ENCODE peak calls at places on chromosomes 12 and 14, in ten cellular contexts. T is K562, H is AG10803, I is neural progenitor cell, R is fibroblast of the aortic adventitia, G is cardiac muscle cell, D is AG09309, P is neural crest cell, F is fibroblast of pulmonary artery, B is HCT116. Z is an unnamed sample.

GRCh38 chr12:16407332-16407731 is 59.9 kb downstream of the MGST1 start:
- DNase-seq in G (no peak), P (no peak), B (no peak), H (no peak), D (no peak), R (no peak), F (no peak), I (no peak), T (no peak), Z (no peak)

GRCh38 chr12:117738233-117738632 is 230.6 kb downstream of the KSR2 start:
- DNase-seq in T (no peak), I (no peak), P (no peak), F (no peak), H (no peak), B (no peak), R (no peak), D (no peak), G (no peak), Z (no peak)

GRCh38 chr12:124369055-124369900 is 74.4 kb downstream of the RFLNA start:
- DNase-seq in T (no peak), P (no peak), H (peak), D (peak), B (no peak), F (peak), G (peak), R (peak), I (no peak), Z (peak)

GRCh38 chr12:795305-795704 is 42.9 kb downstream of the WNK1 start:
- DNase-seq in H (no peak), G (no peak), P (no peak), F (no peak), R (no peak), T (no peak), I (no peak), B (no peak), D (no peak), Z (no peak)

GRCh38 chr12:38141239-38141638 is 175.3 kb upstream of the ALG10B start:
- DNase-seq in G (no peak), T (no peak), I (no peak), R (no peak), H (no peak), P (no peak), D (no peak), F (no peak), B (no peak), Z (no peak)

GRCh38 chr12:1841606-1842182 is 21.3 kb downstream of the LRTM2 start:
- DNase-seq in R (no peak), H (no peak), D (no peak), I (no peak), F (no peak), G (no peak), T (no peak), B (no peak), P (no peak), Z (no peak)

GRCh38 chr12:89484470-89484869 is 40.1 kb downstream of the GALNT4 start:
- DNase-seq in F (no peak), T (no peak), I (no peak), G (no peak), P (no peak), H (no peak), B (no peak), R (no peak), D (no peak), Z (no peak)

GRCh38 chr12:545835-546234 is 86.1 kb downstream of the B4GALNT3 start:
- DNase-seq in P (no peak), I (no peak), F (no peak), T (no peak), R (no peak), H (no peak), D (no peak), G (no peak), B (no peak), Z (no peak)

GRCh38 chr12:66269757-66270383 is 32.4 kb upstream of the HELB start:
- DNase-seq in G (peak), R (peak), T (no peak), P (peak), H (peak), D (peak), F (peak), I (peak), B (peak), Z (no peak)

GRCh38 chr12:42143401-42144173 is 1.1 kb downstream of the GXYLT1 start:
- DNase-seq in T (no peak), H (peak), P (no peak), R (peak), G (peak), I (peak), D (no peak), B (no peak), F (peak), Z (no peak)

GRCh38 chr14:29810657-29811056 is 117.0 kb downstream of the PRKD1 start:
- DNase-seq in T (no peak), R (peak), G (peak), B (no peak), I (no peak), F (peak), P (no peak), H (peak), D (peak), Z (no peak)

GRCh38 chr12:106049105-106049504 is 89.6 kb downstream of the NUAK1 start:
- DNase-seq in R (no peak), B (no peak), T (no peak), H (no peak), P (no peak), I (no peak), F (no peak), D (no peak), G (no peak), Z (no peak)

GRCh38 chr12:97801471-97802045 is 339.0 kb downstream of the RMST start:
- DNase-seq in P (no peak), B (no peak), G (no peak), D (no peak), I (no peak), T (no peak), H (no peak), R (no peak), F (no peak), Z (no peak)

GRCh38 chr14:24992624-24993360 is 57.2 kb downstream of the STXBP6 start:
- DNase-seq in F (no peak), R (no peak), B (no peak), H (no peak), P (no peak), T (no peak), D (no peak), I (no peak), G (no peak), Z (no peak)

GRCh38 chr12:4530982-4531586 is 7.6 kb upstream of the RAD51AP1 start:
- DNase-seq in F (no peak), H (no peak), G (no peak), R (no peak), T (no peak), D (no peak), B (no peak), P (no peak), I (no peak), Z (no peak)

GRCh38 chr12:46124848-46125619 is 134.7 kb upstream of the SCAF11 start:
- DNase-seq in D (peak), T (peak), H (peak), P (peak), B (peak), R (peak), G (peak), I (peak), F (peak), Z (no peak)

GRCh38 chr12:1528791-1529190 is 65.6 kb downstream of the FBXL14 start:
- DNase-seq in D (no peak), G (no peak), I (no peak), R (no peak), T (no peak), F (no peak), H (no peak), B (no peak), P (no peak), Z (no peak)

GRCh38 chr14:70555890-70556289 is 21.1 kb upstream of the ADAM20 start:
- DNase-seq in B (no peak), T (no peak), F (peak), G (peak), I (no peak), D (no peak), P (no peak), H (peak), R (peak), Z (no peak)

GRCh38 chr14:20606190-20606901 is 15.2 kb upstream of the RNASE12 start:
- DNase-seq in D (no peak), I (peak), R (peak), P (no peak), H (peak), T (no peak), F (peak), G (peak), B (no peak), Z (no peak)

GRCh38 chr14:104372390-104373054 is 207.0 kb upstream of the C14orf180 start:
- DNase-seq in T (no peak), B (no peak), D (no peak), I (no peak), R (no peak), G (no peak), P (no peak), F (no peak), H (no peak), Z (no peak)

GRCh38 chr12:86230516-86231146 is 25.6 kb downstream of the MGAT4C start:
- DNase-seq in D (no peak), B (no peak), G (peak), H (no peak), R (peak), T (no peak), I (no peak), P (no peak), F (peak), Z (no peak)

GRCh38 chr14:103711516-103712431 is 3.5 kb downstream of the XRCC3 start:
- DNase-seq in I (no peak), B (no peak), H (peak), G (no peak), F (no peak), R (peak), D (no peak), T (no peak), P (no peak), Z (no peak)

GRCh38 chr14:92973265-92973797 is 50.4 kb downstream of the CHGA start:
- DNase-seq in I (peak), H (peak), B (no peak), R (peak), G (peak), P (peak), T (peak), F (peak), D (no peak), Z (no peak)

GRCh38 chr12:1804545-1805332 is 15.6 kb upstream of the LRTM2 start:
- DNase-seq in T (peak), D (peak), R (peak), H (peak), B (peak), I (peak), F (peak), G (peak), P (peak), Z (peak)

GRCh38 chr12:74646831-74647230 is 109.2 kb downstream of the ATXN7L3B start:
- DNase-seq in H (no peak), G (peak), D (no peak), B (peak), R (peak), P (no peak), I (no peak), T (no peak), F (peak), Z (no peak)

GRCh38 chr12:64407342-64408223 is 3.4 kb downstream of the XPOT start:
- DNase-seq in D (no peak), T (no peak), I (peak), P (no peak), F (no peak), H (no peak), B (no peak), G (no peak), R (no peak), Z (no peak)

GRCh38 chr12:90064759-90065158 is 356.1 kb upstream of the ATP2B1 start:
- DNase-seq in B (no peak), I (no peak), F (no peak), D (no peak), R (peak), G (peak), H (peak), T (no peak), P (no peak), Z (no peak)

GRCh38 chr14:96150214-96150613 is 54.4 kb upstream of the BDKRB2 start:
- DNase-seq in P (no peak), B (no peak), F (no peak), I (no peak), T (no peak), D (no peak), H (no peak), G (no peak), R (no peak), Z (no peak)

GRCh38 chr12:57764662-57765002 is 2.2 kb downstream of the CYP27B1 start:
- DNase-seq in T (no peak), D (no peak), F (no peak), P (no peak), I (no peak), R (no peak), H (no peak), G (no peak), B (no peak), Z (no peak)

GRCh38 chr14:35384386-35385041 is 20.0 kb downstream of the NFKBIA start:
- DNase-seq in T (no peak), F (peak), P (no peak), H (peak), G (peak), I (no peak), D (peak), R (peak), B (no peak), Z (no peak)

GRCh38 chr12:28759334-28759733 is 389.7 kb upstream of the FAR2 start:
- DNase-seq in R (peak), H (peak), D (peak), T (no peak), F (peak), B (no peak), P (no peak), G (peak), I (peak), Z (no peak)

GRCh38 chr14:30195946-30196345 is 268.3 kb upstream of the PRKD1 start:
- DNase-seq in F (peak), G (peak), P (no peak), B (no peak), D (no peak), T (no peak), I (no peak), R (no peak), H (peak), Z (no peak)

GRCh38 chr12:82130763-82131162 is 227.4 kb downstream of the CCDC59 start:
- DNase-seq in B (no peak), P (no peak), R (no peak), H (no peak), I (no peak), F (no peak), T (no peak), G (no peak), D (no peak), Z (no peak)

GRCh38 chr12:132173135-132174014 is 29.1 kb downstream of the NOC4L start:
- DNase-seq in I (no peak), B (no peak), D (no peak), F (no peak), P (no peak), R (no peak), T (no peak), G (no peak), H (no peak), Z (no peak)

GRCh38 chr14:89186850-89187376 is 230.1 kb downstream of the FOXN3 start:
- DNase-seq in H (no peak), D (no peak), B (no peak), T (no peak), P (no peak), G (no peak), R (no peak), I (no peak), F (peak), Z (no peak)

GRCh38 chr14:51540364-51540763 is 111.3 kb upstream of the FRMD6 start:
- DNase-seq in R (peak), F (peak), T (no peak), P (no peak), B (no peak), D (peak), G (peak), I (no peak), H (peak), Z (no peak)

GRCh38 chr14:51535443-51536044 is 116.2 kb upstream of the FRMD6 start:
- DNase-seq in P (no peak), I (no peak), T (no peak), G (no peak), H (no peak), B (no peak), F (no peak), R (no peak), D (no peak), Z (no peak)

GRCh38 chr14:51534623-51535022 is 117.1 kb upstream of the FRMD6 start:
- DNase-seq in I (no peak), B (peak), T (no peak), P (no peak), D (no peak), F (peak), G (no peak), R (no peak), H (no peak), Z (no peak)

GRCh38 chr14:51539571-51540037 is 112.1 kb upstream of the FRMD6 start:
- DNase-seq in D (peak), F (peak), T (no peak), B (no peak), I (no peak), R (peak), P (no peak), H (peak), G (peak), Z (no peak)

GRCh38 chr14:51538973-51539372 is 112.7 kb upstream of the FRMD6 start:
- DNase-seq in I (no peak), H (no peak), R (no peak), P (no peak), T (no peak), G (no peak), D (no peak), B (no peak), F (no peak), Z (no peak)
- TF ChIP-seq CTCF in I (no peak), H (no peak), R (no peak), P (no peak), T (no peak), G (no peak), D (no peak), B (no peak), F (no peak), Z (no peak)

DNA sequence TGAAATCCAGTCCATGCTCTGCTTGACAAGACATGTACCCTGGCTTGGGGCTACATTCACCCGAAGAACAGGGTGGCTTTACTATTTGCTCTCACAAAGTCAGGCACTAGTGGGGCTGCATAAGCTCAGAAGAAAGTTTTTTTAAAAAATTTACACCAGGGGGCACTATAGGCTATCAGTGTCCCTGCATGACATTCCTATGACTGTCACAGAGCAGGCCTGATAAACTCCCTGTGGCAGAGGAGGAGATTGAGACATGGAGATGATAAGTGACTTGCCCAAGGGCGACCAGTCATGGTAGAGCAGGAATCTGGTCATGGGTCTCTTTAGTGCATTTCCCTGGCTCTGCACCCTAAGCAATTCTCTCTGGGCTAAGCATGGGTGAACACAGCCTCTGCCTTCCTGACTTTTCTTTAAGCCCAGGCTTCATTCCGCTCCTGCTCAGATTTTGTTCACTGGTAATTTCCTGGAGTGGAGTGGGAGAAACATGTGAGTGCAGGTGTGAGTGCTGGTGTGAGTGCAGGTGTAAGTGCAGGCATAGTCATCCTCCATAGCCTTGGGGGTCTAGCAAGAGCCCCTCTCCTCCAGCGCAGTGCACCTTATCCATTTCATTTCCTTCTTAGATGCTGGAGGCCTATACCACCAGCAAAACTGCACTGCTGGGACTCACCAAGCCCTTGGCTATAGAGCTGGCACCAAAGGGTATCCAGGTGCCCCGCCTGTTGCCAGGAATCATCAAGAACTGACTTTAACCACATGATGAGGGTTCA is 91.6 kb downstream of the DHRS2 start:
- DNase-seq in B (peak), G (peak), D (peak), T (peak), I (peak), P (no peak), F (peak), R (peak), H (peak), Z (no peak)
- TF ChIP-seq CTCF in B (peak), G (peak), D (peak), T (peak), I (peak), P (peak), F (peak), R (peak), H (peak), Z (peak)

DNA sequence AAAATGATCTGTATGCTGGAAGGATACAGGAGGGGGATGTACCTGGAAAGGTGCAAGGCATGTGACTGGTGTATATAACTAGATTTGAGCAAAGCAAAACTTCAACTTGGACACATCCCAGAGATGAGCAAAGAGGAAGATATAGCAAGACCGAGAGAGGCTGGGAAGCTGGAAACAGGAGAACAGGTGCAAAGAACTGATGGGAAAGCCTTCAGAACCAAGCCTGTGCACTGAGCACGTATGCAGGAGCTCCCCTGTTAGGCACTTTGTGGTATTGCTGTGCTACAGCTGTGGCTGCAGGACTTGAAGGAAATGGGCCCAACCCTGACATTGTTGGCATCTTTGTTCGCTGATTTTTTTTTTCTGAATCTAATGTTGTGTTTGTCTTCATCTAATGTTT is 120.7 kb upstream of the PWP1 start:
- DNase-seq in I (peak), G (no peak), B (peak), D (no peak), P (no peak), R (peak), F (peak), H (peak), T (no peak), Z (no peak)
- TF ChIP-seq CTCF in I (peak), G (no peak), B (peak), D (peak), P (peak), R (peak), F (peak), H (peak), T (peak), Z (no peak)

DNA sequence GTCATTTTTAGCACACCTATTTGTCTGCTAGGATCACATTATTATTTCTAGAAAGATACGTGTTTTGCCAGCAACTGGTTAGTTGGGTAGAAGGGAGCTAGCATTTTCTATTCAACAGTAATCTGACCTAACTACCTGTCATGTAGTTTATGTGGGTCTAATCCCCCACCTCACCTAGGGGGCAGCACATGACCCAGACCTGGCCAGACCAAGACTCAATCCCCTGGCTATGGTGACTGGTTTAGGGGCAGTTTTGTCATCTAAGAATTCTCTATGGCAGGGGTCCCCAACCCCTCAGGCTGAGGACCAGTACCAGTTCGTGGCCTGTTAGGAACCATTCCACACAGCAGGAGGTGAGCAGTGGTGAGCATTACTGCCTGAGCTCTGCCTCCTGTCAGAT is 29.5 kb upstream of the EVL start:
- DNase-seq in F (no peak), D (no peak), I (no peak), P (no peak), G (no peak), T (no peak), B (no peak), H (no peak), R (no peak), Z (no peak)
- TF ChIP-seq CTCF in F (no peak), D (no peak), I (no peak), P (no peak), G (no peak), T (no peak), B (no peak), H (no peak), R (no peak), Z (no peak)

GRCh38 chr14:101889898-101890297 is 74.5 kb upstream of the DYNC1H1 start:
- DNase-seq in G (peak), D (peak), F (peak), R (peak), P (no peak), B (no peak), T (no peak), I (no peak), H (peak), Z (peak)
- TF ChIP-seq CTCF in G (no peak), D (peak), F (no peak), R (no peak), P (no peak), B (no peak), T (no peak), I (no peak), H (peak), Z (peak)

GRCh38 chr12:76346798-76347420 is 1.3 kb downstream of the BBS10 start:
- DNase-seq in H (peak), G (peak), D (no peak), P (no peak), B (no peak), T (no peak), R (peak), F (peak), I (peak), Z (no peak)
- TF ChIP-seq CTCF in H (peak), G (peak), D (peak), P (peak), B (peak), T (peak), R (peak), F (peak), I (peak), Z (peak)

DNA sequence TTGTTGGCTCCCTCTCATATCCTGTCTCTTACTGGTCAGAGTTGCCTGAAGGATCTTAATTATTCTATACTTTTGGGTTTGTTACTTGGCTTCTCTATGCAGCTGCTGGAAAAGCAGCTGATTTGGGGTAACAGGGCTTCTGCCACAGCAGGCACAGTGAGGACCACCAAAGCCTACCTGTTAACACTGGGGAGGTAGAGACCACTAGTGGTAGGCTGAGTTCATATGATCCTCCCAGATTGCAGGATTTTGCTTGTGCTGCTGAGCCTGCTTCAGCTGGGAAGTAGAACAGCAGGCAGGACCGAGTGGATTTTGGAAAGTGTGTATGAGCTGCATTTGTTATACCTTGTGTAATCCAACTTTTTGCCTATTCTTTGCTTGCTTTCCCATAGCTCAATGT is 34.1 kb downstream of the RCOR1 start:
- DNase-seq in H (no peak), G (no peak), D (no peak), I (no peak), T (no peak), R (no peak), F (no peak), P (no peak), B (no peak), Z (no peak)
- TF ChIP-seq CTCF in H (no peak), G (no peak), D (no peak), I (peak), T (no peak), R (no peak), F (no peak), P (no peak), B (no peak), Z (no peak)

Z was measured in osteocyte.